ENCODE peak calls at places on chromosome 16, in seven cellular contexts. N, S, D, W, Q, E and L are unnamed samples.

GRCh38 chr16:46895399-46896313 is 11.5 kb downstream of the GPT2 start:
- DNase-seq in Q (no peak), N (peak; percentile 98), S (no peak), E (no peak), W (no peak), D (no peak), L (no peak)

GRCh38 chr16:23403547-23403946 is 49.4 kb downstream of the COG7 start:
- DNase-seq in W (no peak), D (no peak), E (no peak), N (no peak), Q (no peak), S (no peak), L (no peak)

GRCh38 chr16:72910875-72911274 is 137.1 kb downstream of the ZFHX3 start:
- DNase-seq in E (no peak), S (no peak), N (no peak), D (no peak), W (no peak), Q (no peak), L (no peak)

GRCh38 chr16:66647866-66648265 is 43.4 kb downstream of the CMTM3 start:
- DNase-seq in S (no peak), W (no peak), N (no peak), Q (no peak), D (no peak), E (no peak), L (no peak)

GRCh38 chr16:87332150-87332549 is 15.0 kb upstream of the C16orf95 start:
- DNase-seq in N (no peak), Q (no peak), D (no peak), S (no peak), E (no peak), W (no peak), L (no peak)

GRCh38 chr16:11016993-11017392 is 72.6 kb downstream of the CLEC16A start:
- DNase-seq in Q (no peak), D (peak; percentile 32), W (no peak), S (no peak), E (no peak), N (peak; percentile 74), L (no peak)

GRCh38 chr16:66603537-66604375 is 748 bp upstream of the CMTM3 start:
- DNase-seq in D (no peak), Q (no peak), W (peak; percentile 74), E (no peak), N (peak; percentile 57), S (peak; percentile 76), L (no peak)

GRCh38 chr16:87853411-87854052 is 15.8 kb downstream of the SLC7A5 start:
- DNase-seq in N (peak; percentile 89), S (peak; percentile 90), W (peak; percentile 93), E (peak; percentile 65), D (peak; percentile 79), Q (peak; percentile 57), L (peak; percentile 97)

GRCh38 chr16:49344401-49344800 is 29.2 kb upstream of the C16orf78 start:
- DNase-seq in S (no peak), E (no peak), N (no peak), W (no peak), Q (no peak), D (no peak), L (no peak)

GRCh38 chr16:72191551-72191950 is 19.6 kb upstream of the PMFBP1 start:
- DNase-seq in E (no peak), Q (no peak), W (no peak), D (no peak), S (no peak), N (no peak), L (no peak)

GRCh38 chr16:84330685-84331050 is 36.0 kb downstream of the WFDC1 start:
- DNase-seq in N (no peak), S (no peak), E (no peak), D (no peak), W (no peak), Q (no peak), L (no peak)

GRCh38 chr16:14106457-14106856 is 35.3 kb downstream of the MRTFB start:
- DNase-seq in N (peak; percentile 90), E (no peak), Q (no peak), D (no peak), W (no peak), S (no peak), L (no peak)

GRCh38 chr16:47374629-47375028 is 86.2 kb downstream of the ITFG1 start:
- DNase-seq in D (no peak), Q (no peak), N (no peak), W (no peak), E (no peak), S (no peak), L (no peak)

GRCh38 chr16:27251561-27252205 is 16.9 kb downstream of the NSMCE1 start:
- DNase-seq in D (no peak), W (no peak), N (no peak), Q (no peak), E (no peak), S (no peak), L (no peak)

GRCh38 chr16:22684282-22685161 is 129.4 kb upstream of the HS3ST2 start:
- DNase-seq in S (no peak), Q (no peak), W (no peak), N (no peak), E (no peak), D (no peak), L (no peak)

GRCh38 chr16:52247737-52248136 is 299.2 kb downstream of the TOX3 start:
- DNase-seq in N (no peak), Q (no peak), W (no peak), D (no peak), E (no peak), S (no peak), L (no peak)

GRCh38 chr16:52256310-52257078 is 290.4 kb downstream of the TOX3 start:
- DNase-seq in D (no peak), Q (no peak), W (no peak), N (no peak), E (no peak), S (no peak), L (no peak)

GRCh38 chr16:52254753-52255152 is 292.2 kb downstream of the TOX3 start:
- DNase-seq in E (no peak), D (no peak), Q (no peak), N (no peak), W (no peak), S (no peak), L (no peak)

GRCh38 chr16:52252680-52253079 is 294.3 kb downstream of the TOX3 start:
- DNase-seq in D (no peak), S (no peak), N (no peak), E (no peak), Q (no peak), W (no peak), L (no peak)

DNA sequence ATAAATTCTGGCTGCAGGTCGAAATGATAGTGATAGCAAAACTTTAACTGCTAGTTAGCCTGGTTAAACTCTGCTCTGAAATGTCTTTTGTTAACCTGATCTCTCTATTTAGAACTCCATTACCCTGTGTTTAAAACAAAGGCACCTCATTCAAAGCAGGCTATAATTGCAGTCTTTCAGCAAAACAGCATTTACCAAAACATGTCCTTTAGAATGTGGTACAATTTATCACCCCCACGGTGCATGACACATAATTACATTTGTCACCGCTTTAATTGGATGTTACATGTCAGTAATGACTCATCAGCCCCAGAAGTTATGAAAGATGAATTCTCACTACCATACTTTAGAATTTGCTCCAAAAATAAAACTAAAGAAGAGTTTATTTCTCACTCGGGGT is 295.4 kb downstream of the TOX3 start:
- DNase-seq in S (no peak), N (no peak), Q (no peak), D (no peak), E (no peak), W (no peak), L (no peak)
- TF ChIP-seq JUND in S (no peak), N (no peak), Q (no peak), D (no peak), E (no peak), W (no peak), L (no peak)

GRCh38 chr16:57643166-57643813 is 14.9 kb downstream of the ADGRG1 start:
- DNase-seq in E (no peak), S (no peak), Q (no peak), D (no peak), W (no peak), N (no peak), L (no peak)
- TF ChIP-seq JUND in E (no peak), S (no peak), Q (no peak), D (no peak), W (no peak), N (no peak), L (no peak)

GRCh38 chr16:8565498-8565897 is 24.8 kb downstream of the TMEM114 start:
- DNase-seq in W (no peak), N (no peak), D (no peak), E (no peak), S (no peak), Q (no peak), L (no peak)

GRCh38 chr16:8564934-8565345 is 25.4 kb downstream of the TMEM114 start:
- DNase-seq in N (no peak), Q (no peak), D (no peak), E (no peak), S (no peak), W (no peak), L (no peak)

GRCh38 chr16:8561496-8561895 is 28.8 kb downstream of the TMEM114 start:
- DNase-seq in S (no peak), D (no peak), N (no peak), Q (no peak), W (no peak), E (no peak), L (no peak)
- TF ChIP-seq JUND in S (no peak), D (no peak), N (no peak), Q (no peak), W (no peak), E (no peak), L (no peak)

GRCh38 chr16:1771072-1771863 is at the start of gene NME3:
- DNase-seq in E (no peak), N (peak; percentile 17), S (peak; percentile 92), D (no peak), Q (no peak), W (peak; percentile 85), L (peak; percentile 88)

GRCh38 chr16:1769402-1770300 is 1.7 kb downstream of the NME3 start:
- DNase-seq in W (no peak), E (no peak), S (no peak), N (no peak), D (no peak), Q (no peak), L (no peak)

GRCh38 chr16:1771864-1772361 is 570 bp upstream of the NME3 start:
- DNase-seq in S (no peak), W (no peak), E (no peak), Q (no peak), D (no peak), N (no peak), L (no peak)

GRCh38 chr16:1768767-1769401 is 2.5 kb downstream of the NME3 start:
- DNase-seq in W (no peak), E (no peak), Q (no peak), S (no peak), D (no peak), N (no peak), L (no peak)

DNA sequence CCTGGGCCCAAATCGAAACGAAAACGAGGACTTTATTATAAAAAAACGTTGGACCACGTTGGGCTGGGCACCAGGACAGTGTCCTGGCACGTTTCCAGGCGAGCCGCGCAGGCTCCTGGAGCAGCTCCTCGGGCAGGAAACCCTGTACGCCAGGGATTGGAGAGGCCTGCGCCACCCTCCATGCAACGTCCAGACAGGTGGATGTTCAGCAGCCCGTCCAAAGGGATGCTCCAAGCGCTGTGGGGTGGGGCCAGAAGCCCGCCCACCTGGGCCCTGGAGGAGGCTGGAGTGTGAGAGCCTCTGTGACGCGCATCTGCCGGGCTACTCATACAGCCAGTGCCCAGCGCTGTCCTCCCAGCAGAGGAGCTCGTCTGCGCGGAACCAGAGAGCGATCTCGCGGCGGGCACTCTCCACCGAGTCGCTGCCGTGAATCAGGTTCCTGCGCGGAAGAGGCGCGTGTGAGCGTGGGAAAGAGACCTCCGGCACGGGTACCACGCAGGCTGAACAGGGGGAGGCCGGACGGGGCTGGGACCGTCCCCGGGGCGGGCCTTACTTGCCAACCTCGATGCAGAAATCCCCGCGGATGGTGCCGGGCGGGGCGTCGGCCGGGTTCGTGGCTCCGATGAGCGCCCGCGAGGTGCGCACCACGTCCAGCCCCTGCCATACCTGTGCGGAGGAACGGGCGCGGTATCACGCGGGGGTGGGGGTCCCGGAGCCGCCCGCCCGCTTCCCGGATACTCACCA is 843 bp downstream of the NME3 start:
- DNase-seq in Q (no peak), E (no peak), W (no peak), N (no peak), S (peak; percentile 76), D (peak; percentile 62), L (peak; percentile 41)
- TF ChIP-seq JUND in Q (no peak), E (no peak), W (no peak), N (no peak), S (no peak), D (no peak), L (no peak)